ENCODE peak calls at places on chromosomes 16 and 17, in seven cellular contexts. M, O, F, S, D, R and G are unnamed samples.
A peak's percentile ranks its signal among the peaks of the same experiment; 100 is the strongest.

GRCh38 chr16:4859900-4860255 is 12.6 kb downstream of the UBN1 start:
- DNase-seq in M (no peak), S (no peak), R (no peak), F (no peak), O (peak; percentile 66), D (peak; percentile 28), G (no peak)

GRCh38 chr17:64020068-64020766 is at the start of gene ICAM2:
- DNase-seq in M (no peak), F (no peak), O (no peak), S (peak; percentile 16), D (no peak), R (no peak), G (peak; percentile 90)

GRCh38 chr16:11650641-11651591 is 17.3 kb upstream of the SNN start:
- DNase-seq in D (no peak), R (no peak), M (no peak), S (no peak), O (no peak), F (no peak), G (no peak)

GRCh38 chr17:35520043-35520442 is 17.4 kb downstream of the SLFN12L start:
- DNase-seq in R (peak; percentile 32), O (no peak), M (no peak), D (no peak), S (no peak), F (no peak), G (no peak)

GRCh38 chr16:2090819-2091721 is 43.3 kb downstream of the TSC2 start:
- DNase-seq in D (peak; percentile 62), R (peak; percentile 95), S (peak; percentile 88), O (peak; percentile 84), F (peak; percentile 66), M (peak; percentile 62), G (no peak)

GRCh38 chr16:638034-638543 is 2.0 kb upstream of the METTL26 start:
- DNase-seq in S (peak; percentile 37), R (no peak), O (no peak), F (no peak), D (no peak), M (no peak), G (no peak)

GRCh38 chr17:69533481-69534234 is 119.2 kb downstream of the MAP2K6 start:
- DNase-seq in D (no peak), R (no peak), F (no peak), M (no peak), O (no peak), S (peak; percentile 48), G (no peak)

GRCh38 chr17:64097196-64097936 is 32.6 kb downstream of the ERN1 start:
- DNase-seq in M (no peak), O (peak; percentile 70), F (no peak), D (peak; percentile 69), R (no peak), S (no peak), G (no peak)

GRCh38 chr16:27434141-27435051 is 32.4 kb downstream of the IL21R start:
- DNase-seq in R (no peak), M (no peak), F (no peak), O (no peak), D (no peak), S (no peak), G (no peak)

GRCh38 chr17:75183999-75184884 is 1.5 kb upstream of the SUMO2 start:
- DNase-seq in M (no peak), R (no peak), S (no peak), O (no peak), F (no peak), D (no peak), G (no peak)

GRCh38 chr16:54933281-54934150 is 2.9 kb downstream of the IRX5 start:
- DNase-seq in M (no peak), R (no peak), O (no peak), F (no peak), D (peak; percentile 52), S (peak; percentile 41), G (no peak)

GRCh38 chr17:82924812-82925211 is 85.0 kb upstream of the ZNF750 start:
- DNase-seq in D (no peak), M (no peak), O (peak; percentile 77), R (no peak), S (no peak), F (peak; percentile 10), G (no peak)

GRCh38 chr16:87844374-87844733 is 25.0 kb downstream of the SLC7A5 start:
- DNase-seq in O (no peak), F (no peak), R (no peak), S (peak; percentile 76), D (no peak), M (no peak), G (no peak)

GRCh38 chr16:87843678-87844373 is 25.5 kb downstream of the SLC7A5 start:
- DNase-seq in S (no peak), F (no peak), D (no peak), M (no peak), R (no peak), O (no peak), G (no peak)

GRCh38 chr16:87845807-87846619 is 23.3 kb downstream of the SLC7A5 start:
- DNase-seq in D (no peak), R (no peak), S (no peak), F (no peak), M (no peak), O (no peak), G (no peak)

GRCh38 chr16:87844809-87845208 is 24.5 kb downstream of the SLC7A5 start:
- DNase-seq in D (no peak), S (no peak), M (no peak), O (no peak), R (no peak), F (no peak), G (no peak)

DNA sequence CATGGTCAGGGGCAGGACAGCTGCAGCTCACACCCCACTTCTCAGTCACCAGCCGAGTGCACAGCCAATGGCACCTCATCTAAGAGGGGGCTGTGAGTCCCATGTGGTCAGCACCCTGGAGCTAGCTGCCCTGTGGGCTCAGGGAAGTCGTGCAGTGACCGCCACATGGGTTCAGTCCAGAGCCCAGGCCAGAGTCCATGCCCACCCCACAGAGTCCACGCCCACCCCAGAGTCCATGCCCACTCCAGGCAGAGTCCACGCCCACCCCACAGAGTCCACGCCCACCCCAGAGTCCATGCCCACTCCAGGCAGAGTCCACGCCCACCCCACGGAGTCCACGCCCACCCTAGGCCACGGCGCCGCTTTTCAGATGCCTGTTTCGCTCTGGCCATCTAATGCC is 24.1 kb downstream of the SLC7A5 start:
- DNase-seq in D (no peak), S (no peak), R (no peak), F (no peak), M (no peak), O (no peak), G (no peak)
- H3K27ac ChIP-seq in D (no peak overlapping the region), S (peak overlapping the region; percentile 69), R (no peak overlapping the region), F (no peak overlapping the region), M (no peak overlapping the region), O (no peak overlapping the region), G (no peak overlapping the region)

GRCh38 chr17:65134035-65134434 is 3.1 kb upstream of the RGS9 start:
- DNase-seq in R (no peak), F (no peak), M (no peak), D (no peak), S (no peak), O (no peak), G (no peak)

GRCh38 chr17:65131946-65132345 is 5.2 kb upstream of the RGS9 start:
- DNase-seq in S (no peak), O (peak; percentile 97), D (peak; percentile 96), R (peak; percentile 59), F (no peak), M (no peak), G (no peak)

GRCh38 chr17:65142247-65142646 is 5.1 kb downstream of the RGS9 start:
- DNase-seq in R (no peak), M (no peak), O (no peak), F (no peak), S (no peak), D (no peak), G (no peak)

GRCh38 chr17:65139045-65139764 is 2.0 kb downstream of the RGS9 start:
- DNase-seq in D (no peak), S (no peak), F (no peak), M (no peak), R (no peak), O (no peak), G (no peak)

GRCh38 chr17:65137076-65137935 is at the start of gene RGS9:
- DNase-seq in D (peak; percentile 78), M (peak; percentile 49), O (peak; percentile 90), F (peak; percentile 84), R (peak; percentile 90), S (peak; percentile 93), G (peak; percentile 87)
- TF ChIP-seq EZH2 in D (no peak), M (no peak), O (no peak), F (no peak), R (no peak), S (no peak), G (no peak)

DNA sequence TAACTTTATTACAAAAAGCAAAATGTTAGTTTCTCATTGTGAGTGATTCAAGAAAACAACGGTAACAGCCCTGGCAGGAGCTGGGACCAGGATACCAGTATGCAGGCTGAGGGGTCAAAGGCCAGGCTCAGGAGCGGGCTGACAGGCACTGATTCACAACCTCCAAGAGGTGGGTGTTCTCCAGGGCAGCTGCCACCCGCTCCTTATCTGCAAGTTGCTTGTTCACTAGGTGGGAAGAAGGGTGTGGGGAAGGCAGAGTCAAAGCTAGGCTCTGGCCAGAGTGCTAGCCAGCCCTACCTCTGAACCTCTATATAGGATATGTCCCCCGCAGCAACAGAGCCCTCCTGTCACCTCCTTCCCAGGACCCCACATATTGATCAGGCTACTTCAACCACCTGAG is 2.1 kb downstream of the CIAO2B start:
- DNase-seq in R (no peak), F (no peak), O (no peak), S (no peak), D (no peak), M (no peak), G (no peak)
- H3K9me2 ChIP-seq in R (no peaks in the 10 kb centered on the region), F (no peaks in the 10 kb centered on the region), O (no peaks in the 10 kb centered on the region), S (no peaks in the 10 kb centered on the region), D (no peaks in the 10 kb centered on the region), M (no peaks in the 10 kb centered on the region), G (no peaks in the 10 kb centered on the region)

DNA sequence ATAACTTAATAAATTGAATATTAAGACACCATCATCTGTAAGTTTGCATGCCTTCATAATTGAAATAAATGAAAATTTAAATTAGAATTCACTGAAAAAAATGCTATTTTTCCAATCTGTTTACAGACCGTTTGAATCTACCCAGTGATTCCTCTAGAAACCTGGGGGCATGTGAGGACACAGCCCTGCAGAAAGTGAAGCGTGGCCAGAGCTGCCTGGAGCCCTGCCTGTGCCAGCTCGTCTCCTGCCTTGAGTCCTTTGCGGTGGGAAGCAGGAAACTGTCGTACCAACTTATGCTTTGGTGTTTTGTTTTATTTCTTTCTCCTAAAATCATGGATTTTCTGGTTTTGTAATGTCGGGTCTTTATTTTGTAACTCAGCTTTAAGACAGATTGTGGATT is 67.8 kb upstream of the FA2H start:
- DNase-seq in M (no peak), F (no peak), D (no peak), S (no peak), R (no peak), O (no peak), G (no peak)
- H3K27ac ChIP-seq in M (no peak overlapping the region), F (no peak overlapping the region), D (no peak overlapping the region), S (no peak overlapping the region), R (no peak overlapping the region), O (no peak overlapping the region), G (no peak overlapping the region)

DNA sequence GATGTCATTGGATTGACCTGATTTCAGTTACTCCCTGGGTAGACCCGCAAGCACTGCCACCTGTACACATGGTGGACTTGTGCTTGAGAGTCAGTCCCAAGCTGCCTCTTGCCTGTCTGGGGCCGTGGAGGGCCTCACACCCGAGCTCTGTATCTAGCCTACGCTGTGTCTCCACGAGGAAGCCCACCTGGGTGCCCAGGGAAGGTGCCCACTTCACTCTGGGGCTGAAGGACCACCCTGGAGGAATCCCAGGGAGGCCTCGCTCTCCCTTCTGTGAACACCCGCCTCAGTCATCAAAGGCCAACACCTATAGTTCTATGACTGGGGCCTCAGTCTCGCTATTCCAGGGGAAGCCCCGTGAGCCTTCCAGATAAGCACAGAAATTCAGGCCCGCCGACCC is 32.3 kb upstream of the MLKL start:
- DNase-seq in D (no peak), S (no peak), O (no peak), R (no peak), M (no peak), F (no peak), G (no peak)
- TF ChIP-seq EZH2 in D (no peak), S (no peak), O (no peak), R (no peak), M (no peak), F (no peak), G (no peak)